ENCODE peak calls at places on chromosomes 4 and X, in nine cellular contexts. W is stimulated activated CD4-positive, alpha-beta T cell treated with anti-CD3 and anti-CD28 coated beads, Interleukin-12 subunit alpha, Interleukin-12 subunit beta, amount 100 ng/mL, for 48 hours; B is endothelial cell; A is pons; H is SHP77; Y is activated naive CD4-positive, alpha-beta T cell treated with Interleukin-2 at 50 U/mL for 16 hours; C is kidney tubule cell; F is nephron progenitor cell; O is SJSA1. M is an unnamed sample.

GRCh38 chrX:78652971-78653822 is 5.9 kb downstream of the RTL3 start:
- DNase-seq in B (no peak), O (peak; percentile 66), C (peak; percentile 96), A (peak; percentile 1), H (no peak), Y (no peak), F (no peak), W (no peak), M (no peak)

GRCh38 chrX:8728932-8729331 is 3.0 kb downstream of the ANOS1 start:
- DNase-seq in A (peak; percentile 7), H (no peak), Y (no peak), O (no peak), C (no peak), W (no peak), F (no peak), B (no peak), M (no peak)

GRCh38 chr4:72295966-72296557 is 264.3 kb downstream of the NPFFR2 start:
- DNase-seq in F (peak; percentile 5), C (peak; percentile 63), W (no peak), B (no peak), A (peak; percentile 71), H (peak; percentile 25), O (no peak), Y (no peak), M (no peak)

GRCh38 chr4:45160932-45161331 is 434.6 kb upstream of the GNPDA2 start:
- DNase-seq in F (no peak), W (no peak), B (no peak), H (no peak), C (no peak), A (no peak), Y (no peak), O (no peak), M (no peak)

GRCh38 chr4:3412257-3413020 is 29.3 kb upstream of the HGFAC start:
- DNase-seq in F (no peak), B (no peak), H (no peak), A (no peak), Y (no peak), C (no peak), O (no peak), W (no peak), M (no peak)

GRCh38 chr4:112270643-112271484 is 14.8 kb downstream of the TIFA start:
- DNase-seq in Y (no peak), W (no peak), O (no peak), C (peak; percentile 42), A (no peak), H (no peak), B (no peak), F (no peak), M (no peak)

GRCh38 chr4:145546556-145546955 is 64.9 kb downstream of the SMAD1 start:
- DNase-seq in A (no peak), B (no peak), F (no peak), W (no peak), O (no peak), C (peak; percentile 7), Y (no peak), H (no peak), M (no peak)

GRCh38 chr4:166827653-166828052 is 406.6 kb downstream of the SPOCK3 start:
- DNase-seq in C (no peak), Y (no peak), F (no peak), W (no peak), B (no peak), O (no peak), A (no peak), H (no peak), M (no peak)

GRCh38 chr4:185115827-185116232 is 27.2 kb upstream of the SLC25A4 start:
- DNase-seq in F (peak; percentile 59), Y (no peak), C (peak; percentile 87), H (peak; percentile 69), A (no peak), B (no peak), O (no peak), W (no peak), M (no peak)

GRCh38 chr4:5158391-5158770 is 107.1 kb downstream of the STK32B start:
- DNase-seq in O (no peak), B (no peak), C (no peak), A (no peak), W (no peak), F (no peak), Y (no peak), H (no peak), M (no peak)

GRCh38 chr4:182642831-182643230 is 274.4 kb downstream of the DCTD start:
- DNase-seq in B (no peak), W (no peak), O (no peak), Y (no peak), H (no peak), A (no peak), C (no peak), F (no peak), M (no peak)

GRCh38 chr4:24810016-24810415 is 14.6 kb downstream of the SOD3 start:
- DNase-seq in B (no peak), W (no peak), A (no peak), Y (no peak), F (no peak), O (no peak), C (no peak), H (no peak), M (no peak)